ENCODE peak calls at places on chromosomes 11 and 22, in nine cellular contexts. One of them, this sample, is unnamed.

GRCh38 chr11:74677131-74677530 is 54.1 kb downstream of the CHRDL2 start:
- DNase-seq in activated CD4-positive, alpha-beta T cell treated with anti-CD3 and anti-CD28 coated beads for 24 hours: no peak
- DNase-seq in suprapubic skin: no peak
- DNase-seq in uterus: no peak
- DNase-seq in CD4-positive, CD25-positive, alpha-beta regulatory T cell: no peak
- DNase-seq in GM19239: no peak
- DNase-seq in head of caudate nucleus: no peak
- DNase-seq in Right ventricle myocardium superior: no peak
- DNase-seq in hypothalamus: no peak
- DNase-seq in this sample: no peak

GRCh38 chr22:19955241-19956128 is 13.9 kb upstream of the TXNRD2 start:
- DNase-seq in activated CD4-positive, alpha-beta T cell treated with anti-CD3 and anti-CD28 coated beads for 24 hours: no peak
- DNase-seq in suprapubic skin: no peak
- DNase-seq in uterus: no peak
- DNase-seq in CD4-positive, CD25-positive, alpha-beta regulatory T cell: no peak
- DNase-seq in GM19239: no peak
- DNase-seq in head of caudate nucleus: no peak
- DNase-seq in Right ventricle myocardium superior: peak
- DNase-seq in hypothalamus: no peak
- DNase-seq in this sample: no peak

GRCh38 chr11:67271548-67272284 is 5.4 kb downstream of the GRK2 start:
- DNase-seq in activated CD4-positive, alpha-beta T cell treated with anti-CD3 and anti-CD28 coated beads for 24 hours: no peak
- DNase-seq in suprapubic skin: no peak
- DNase-seq in uterus: no peak
- DNase-seq in CD4-positive, CD25-positive, alpha-beta regulatory T cell: no peak
- DNase-seq in GM19239: no peak
- DNase-seq in head of caudate nucleus: no peak
- DNase-seq in Right ventricle myocardium superior: peak
- DNase-seq in hypothalamus: no peak
- DNase-seq in this sample: no peak

GRCh38 chr11:77055056-77055680 is 11.6 kb upstream of the CAPN5 start:
- DNase-seq in activated CD4-positive, alpha-beta T cell treated with anti-CD3 and anti-CD28 coated beads for 24 hours: no peak
- DNase-seq in suprapubic skin: no peak
- DNase-seq in uterus: no peak
- DNase-seq in CD4-positive, CD25-positive, alpha-beta regulatory T cell: no peak
- DNase-seq in GM19239: no peak
- DNase-seq in head of caudate nucleus: no peak
- DNase-seq in Right ventricle myocardium superior: no peak
- DNase-seq in hypothalamus: no peak
- DNase-seq in this sample: no peak

GRCh38 chr11:74492084-74492483 is 1.4 kb downstream of the LIPT2 start:
- DNase-seq in activated CD4-positive, alpha-beta T cell treated with anti-CD3 and anti-CD28 coated beads for 24 hours: no peak
- DNase-seq in suprapubic skin: no peak
- DNase-seq in uterus: no peak
- DNase-seq in CD4-positive, CD25-positive, alpha-beta regulatory T cell: no peak
- DNase-seq in GM19239: no peak
- DNase-seq in head of caudate nucleus: no peak
- DNase-seq in Right ventricle myocardium superior: no peak
- DNase-seq in hypothalamus: no peak
- DNase-seq in this sample: no peak

GRCh38 chr22:45478108-45478771 is 24.4 kb upstream of the FBLN1 start:
- DNase-seq in activated CD4-positive, alpha-beta T cell treated with anti-CD3 and anti-CD28 coated beads for 24 hours: no peak
- DNase-seq in suprapubic skin: no peak
- DNase-seq in uterus: no peak
- DNase-seq in CD4-positive, CD25-positive, alpha-beta regulatory T cell: no peak
- DNase-seq in GM19239: no peak
- DNase-seq in head of caudate nucleus: no peak
- DNase-seq in Right ventricle myocardium superior: no peak
- DNase-seq in hypothalamus: no peak
- DNase-seq in this sample: no peak

GRCh38 chr11:96126917-96127595 is 203.1 kb upstream of the MTMR2 start:
- DNase-seq in activated CD4-positive, alpha-beta T cell treated with anti-CD3 and anti-CD28 coated beads for 24 hours: no peak
- DNase-seq in suprapubic skin: no peak
- DNase-seq in uterus: no peak
- DNase-seq in CD4-positive, CD25-positive, alpha-beta regulatory T cell: no peak
- DNase-seq in GM19239: no peak
- DNase-seq in head of caudate nucleus: no peak
- DNase-seq in Right ventricle myocardium superior: no peak
- DNase-seq in hypothalamus: no peak
- DNase-seq in this sample: no peak

GRCh38 chr11:65132988-65133700 is 1.2 kb downstream of the SYVN1 start:
- DNase-seq in activated CD4-positive, alpha-beta T cell treated with anti-CD3 and anti-CD28 coated beads for 24 hours: no peak
- DNase-seq in suprapubic skin: no peak
- DNase-seq in uterus: peak
- DNase-seq in CD4-positive, CD25-positive, alpha-beta regulatory T cell: no peak
- DNase-seq in GM19239: no peak
- DNase-seq in head of caudate nucleus: no peak
- DNase-seq in Right ventricle myocardium superior: no peak
- DNase-seq in hypothalamus: no peak
- DNase-seq in this sample: no peak

GRCh38 chr22:24926849-24927579 is 19.5 kb downstream of the LHFPL7 start:
- DNase-seq in activated CD4-positive, alpha-beta T cell treated with anti-CD3 and anti-CD28 coated beads for 24 hours: no peak
- DNase-seq in suprapubic skin: no peak
- DNase-seq in uterus: no peak
- DNase-seq in CD4-positive, CD25-positive, alpha-beta regulatory T cell: no peak
- DNase-seq in GM19239: no peak
- DNase-seq in head of caudate nucleus: no peak
- DNase-seq in Right ventricle myocardium superior: no peak
- DNase-seq in hypothalamus: no peak
- DNase-seq in this sample: no peak

GRCh38 chr11:19633276-19633675 is 79.4 kb upstream of the NAV2 start:
- DNase-seq in activated CD4-positive, alpha-beta T cell treated with anti-CD3 and anti-CD28 coated beads for 24 hours: no peak
- DNase-seq in suprapubic skin: peak
- DNase-seq in uterus: peak
- DNase-seq in CD4-positive, CD25-positive, alpha-beta regulatory T cell: no peak
- DNase-seq in GM19239: no peak
- DNase-seq in head of caudate nucleus: no peak
- DNase-seq in Right ventricle myocardium superior: peak
- DNase-seq in hypothalamus: peak
- DNase-seq in this sample: peak

GRCh38 chr11:70854891-70855556 is 397.4 kb downstream of the SHANK2 start:
- DNase-seq in activated CD4-positive, alpha-beta T cell treated with anti-CD3 and anti-CD28 coated beads for 24 hours: no peak
- DNase-seq in suprapubic skin: no peak
- DNase-seq in uterus: no peak
- DNase-seq in CD4-positive, CD25-positive, alpha-beta regulatory T cell: no peak
- DNase-seq in GM19239: no peak
- DNase-seq in head of caudate nucleus: no peak
- DNase-seq in Right ventricle myocardium superior: no peak
- DNase-seq in hypothalamus: no peak
- DNase-seq in this sample: no peak

GRCh38 chr11:123482225-123482624 is 52.2 kb downstream of the GRAMD1B start:
- DNase-seq in activated CD4-positive, alpha-beta T cell treated with anti-CD3 and anti-CD28 coated beads for 24 hours: no peak
- DNase-seq in suprapubic skin: no peak
- DNase-seq in uterus: no peak
- DNase-seq in CD4-positive, CD25-positive, alpha-beta regulatory T cell: no peak
- DNase-seq in GM19239: no peak
- DNase-seq in head of caudate nucleus: no peak
- DNase-seq in Right ventricle myocardium superior: no peak
- DNase-seq in hypothalamus: no peak
- DNase-seq in this sample: no peak